ENCODE peak calls at places on chromosomes 6 and 20, in eight cellular contexts. One of them, this sample, is unnamed.

GRCh38 chr6:100774681-100775080 is 106.4 kb downstream of the ASCC3 start:
- DNase-seq in frontal cortex: no peak
- DNase-seq in fibroblast of lung: peak
- DNase-seq in lower leg skin: no peak
- DNase-seq in effector CD4-positive, alpha-beta T cell: no peak
- DNase-seq in GOT3: no peak
- DNase-seq in substantia nigra: no peak
- DNase-seq in endothelial cell: no peak
- DNase-seq in this sample: no peak

GRCh38 chr6:26304213-26305096 is 60.5 kb upstream of the BTN3A2 start:
- DNase-seq in frontal cortex: no peak
- DNase-seq in fibroblast of lung: peak
- DNase-seq in lower leg skin: no peak
- DNase-seq in effector CD4-positive, alpha-beta T cell: no peak
- DNase-seq in GOT3: no peak
- DNase-seq in substantia nigra: no peak
- DNase-seq in endothelial cell: no peak
- DNase-seq in this sample: no peak

GRCh38 chr6:69706724-69707123 is 90.1 kb downstream of the LMBRD1 start:
- DNase-seq in frontal cortex: no peak
- DNase-seq in fibroblast of lung: no peak
- DNase-seq in lower leg skin: no peak
- DNase-seq in effector CD4-positive, alpha-beta T cell: no peak
- DNase-seq in GOT3: no peak
- DNase-seq in substantia nigra: no peak
- DNase-seq in endothelial cell: no peak
- DNase-seq in this sample: no peak

GRCh38 chr6:82178084-82178758 is 69.3 kb downstream of the IBTK start:
- DNase-seq in frontal cortex: no peak
- DNase-seq in fibroblast of lung: peak
- DNase-seq in lower leg skin: no peak
- DNase-seq in effector CD4-positive, alpha-beta T cell: no peak
- DNase-seq in GOT3: no peak
- DNase-seq in substantia nigra: no peak
- DNase-seq in endothelial cell: no peak
- DNase-seq in this sample: no peak

GRCh38 chr20:11170025-11170424 is 496.2 kb upstream of the JAG1 start:
- DNase-seq in frontal cortex: no peak
- DNase-seq in fibroblast of lung: no peak
- DNase-seq in lower leg skin: no peak
- DNase-seq in effector CD4-positive, alpha-beta T cell: no peak
- DNase-seq in GOT3: no peak
- DNase-seq in substantia nigra: no peak
- DNase-seq in endothelial cell: no peak
- DNase-seq in this sample: no peak

GRCh38 chr6:151436300-151436699 is 15.6 kb downstream of the RMND1 start:
- DNase-seq in frontal cortex: no peak
- DNase-seq in fibroblast of lung: no peak
- DNase-seq in lower leg skin: no peak
- DNase-seq in effector CD4-positive, alpha-beta T cell: no peak
- DNase-seq in GOT3: no peak
- DNase-seq in substantia nigra: no peak
- DNase-seq in endothelial cell: no peak
- DNase-seq in this sample: no peak

GRCh38 chr6:10413850-10414765 is 766 bp downstream of the TFAP2A start:
- DNase-seq in frontal cortex: no peak
- DNase-seq in fibroblast of lung: no peak
- DNase-seq in lower leg skin: no peak
- DNase-seq in effector CD4-positive, alpha-beta T cell: no peak
- DNase-seq in GOT3: no peak
- DNase-seq in substantia nigra: no peak
- DNase-seq in endothelial cell: no peak
- DNase-seq in this sample: no peak

GRCh38 chr20:770691-771090 is 2.4 kb upstream of the SLC52A3 start:
- DNase-seq in frontal cortex: no peak
- DNase-seq in fibroblast of lung: no peak
- DNase-seq in lower leg skin: no peak
- DNase-seq in effector CD4-positive, alpha-beta T cell: no peak
- DNase-seq in GOT3: no peak
- DNase-seq in substantia nigra: no peak
- DNase-seq in endothelial cell: no peak
- DNase-seq in this sample: no peak

GRCh38 chr6:147221739-147222138 is 17.5 kb downstream of the STXBP5 start:
- DNase-seq in frontal cortex: no peak
- DNase-seq in fibroblast of lung: no peak
- DNase-seq in lower leg skin: no peak
- DNase-seq in effector CD4-positive, alpha-beta T cell: no peak
- DNase-seq in GOT3: no peak
- DNase-seq in substantia nigra: no peak
- DNase-seq in endothelial cell: no peak
- DNase-seq in this sample: no peak

GRCh38 chr6:111480988-111481830 is 1.8 kb downstream of the REV3L start:
- DNase-seq in frontal cortex: no peak
- DNase-seq in fibroblast of lung: peak
- DNase-seq in lower leg skin: no peak
- DNase-seq in effector CD4-positive, alpha-beta T cell: no peak
- DNase-seq in GOT3: no peak
- DNase-seq in substantia nigra: no peak
- DNase-seq in endothelial cell: no peak
- DNase-seq in this sample: no peak

GRCh38 chr20:1357921-1358671 is 29.2 kb upstream of the SDCBP2 start:
- DNase-seq in frontal cortex: no peak
- DNase-seq in fibroblast of lung: peak
- DNase-seq in lower leg skin: peak
- DNase-seq in effector CD4-positive, alpha-beta T cell: no peak
- DNase-seq in GOT3: no peak
- DNase-seq in substantia nigra: no peak
- DNase-seq in endothelial cell: no peak
- DNase-seq in this sample: no peak

GRCh38 chr20:47686545-47686944 is 98.7 kb downstream of the SULF2 start:
- DNase-seq in frontal cortex: no peak
- DNase-seq in fibroblast of lung: peak
- DNase-seq in lower leg skin: no peak
- DNase-seq in effector CD4-positive, alpha-beta T cell: no peak
- DNase-seq in GOT3: peak
- DNase-seq in substantia nigra: peak
- DNase-seq in endothelial cell: no peak
- DNase-seq in this sample: no peak

GRCh38 chr20:3681931-3682820 is at the start of gene ADAM33:
- DNase-seq in frontal cortex: no peak
- DNase-seq in fibroblast of lung: no peak
- DNase-seq in lower leg skin: peak
- DNase-seq in effector CD4-positive, alpha-beta T cell: no peak
- DNase-seq in GOT3: no peak
- DNase-seq in substantia nigra: no peak
- DNase-seq in endothelial cell: peak
- DNase-seq in this sample: peak

GRCh38 chr6:43376551-43376981 is 7.1 kb upstream of the ZNF318 start:
- DNase-seq in frontal cortex: no peak
- DNase-seq in fibroblast of lung: no peak
- DNase-seq in lower leg skin: no peak
- DNase-seq in effector CD4-positive, alpha-beta T cell: no peak
- DNase-seq in GOT3: no peak
- DNase-seq in substantia nigra: no peak
- DNase-seq in endothelial cell: no peak
- DNase-seq in this sample: no peak

This sample was measured in ascending aorta.